ENCODE peak calls at places on chromosomes 7 and 10, in seven cellular contexts. X is DND-41; L is left ventricle myocardium inferior; B is effector memory CD4-positive, alpha-beta T cell; I is left lung; D is K562; F is CD4-positive, CD25-positive, alpha-beta regulatory T cell. U is an unnamed sample.

GRCh38 chr7:125195156-125195555 is 265.5 kb upstream of the POT1 start:
- DNase-seq in X (no peak), L (no peak), B (no peak), I (no peak), D (no peak), F (no peak), U (no peak)

GRCh38 chr10:90579602-90580242 is 278.1 kb downstream of the HTR7 start:
- DNase-seq in X (no peak), L (no peak), B (no peak), I (no peak), D (no peak), F (no peak), U (no peak)

GRCh38 chr10:50866317-50866716 is 19.1 kb downstream of the A1CF start:
- DNase-seq in X (no peak), L (no peak), B (no peak), I (no peak), D (no peak), F (no peak), U (peak; percentile 74)

GRCh38 chr10:93947055-93947454 is 46.7 kb upstream of the PLCE1 start:
- DNase-seq in X (no peak), L (peak; percentile 40), B (no peak), I (no peak), D (no peak), F (no peak), U (no peak)

GRCh38 chr10:60089095-60089494 is 182.7 kb upstream of the CCDC6 start:
- DNase-seq in X (no peak), L (no peak), B (no peak), I (no peak), D (no peak), F (no peak), U (no peak)

GRCh38 chr7:131170440-131171105 is 157.1 kb upstream of the MKLN1 start:
- DNase-seq in X (no peak), L (no peak), B (no peak), I (no peak), D (no peak), F (no peak), U (no peak)

GRCh38 chr10:117004627-117005453 is at the start of gene SHTN1:
- DNase-seq in X (no peak), L (peak; percentile 63), B (no peak), I (peak; percentile 94), D (peak; percentile 85), F (peak; percentile 29), U (peak; percentile 96)

GRCh38 chr10:32489935-32490334 is 44.0 kb downstream of the CCDC7 start:
- DNase-seq in X (no peak), L (no peak), B (no peak), I (no peak), D (no peak), F (no peak), U (no peak)

GRCh38 chr7:10122573-10123100 is 851.0 kb upstream of the PHF14 start:
- DNase-seq in X (no peak), L (peak; percentile 17), B (no peak), I (no peak), D (peak; percentile 9), F (no peak), U (peak; percentile 49)

GRCh38 chr10:70660722-70661121 is 11.6 kb upstream of the ADAMTS14 start:
- DNase-seq in X (no peak), L (no peak), B (no peak), I (no peak), D (peak; percentile 71), F (no peak), U (peak; percentile 12)

GRCh38 chr7:151808296-151809155 is 68.4 kb downstream of the PRKAG2 start:
- DNase-seq in X (no peak), L (no peak), B (no peak), I (peak; percentile 78), D (no peak), F (no peak), U (peak; percentile 82)

GRCh38 chr10:122021421-122021820 is 32.5 kb downstream of the TACC2 start:
- DNase-seq in X (no peak), L (no peak), B (no peak), I (no peak), D (no peak), F (no peak), U (no peak)

GRCh38 chr7:35258891-35259537 is 5.1 kb upstream of the TBX20 start:
- DNase-seq in X (no peak), L (no peak), B (no peak), I (peak; percentile 41), D (no peak), F (no peak), U (no peak)

GRCh38 chr7:75734586-75735047 is 4.1 kb downstream of the HIP1 start:
- DNase-seq in X (no peak), L (no peak), B (no peak), I (no peak), D (peak; percentile 96), F (no peak), U (no peak)

GRCh38 chr10:6211341-6212265 is 8.9 kb downstream of the PFKFB3 start:
- DNase-seq in X (no peak), L (peak; percentile 61), B (no peak), I (no peak), D (no peak), F (no peak), U (no peak)

GRCh38 chr10:24334279-24334922 is 125.5 kb downstream of the KIAA1217 start:
- DNase-seq in X (no peak), L (no peak), B (no peak), I (no peak), D (no peak), F (no peak), U (no peak)

GRCh38 chr7:132251327-132251659 is 325.0 kb downstream of the PLXNA4 start:
- DNase-seq in X (no peak), L (peak; percentile 80), B (no peak), I (peak; percentile 88), D (no peak), F (no peak), U (no peak)

GRCh38 chr10:124601016-124601415 is 139.4 kb downstream of the LHPP start:
- DNase-seq in X (no peak), L (no peak), B (no peak), I (peak; percentile 48), D (no peak), F (no peak), U (no peak)

GRCh38 chr10:124602646-124603365 is 141.2 kb downstream of the LHPP start:
- DNase-seq in X (no peak), L (no peak), B (no peak), I (peak; percentile 72), D (no peak), F (no peak), U (peak; percentile 40)

GRCh38 chr10:124600051-124600880 is 138.6 kb downstream of the LHPP start:
- DNase-seq in X (no peak), L (no peak), B (no peak), I (peak; percentile 52), D (no peak), F (no peak), U (no peak)

GRCh38 chr10:124602121-124602561 is 140.5 kb downstream of the LHPP start:
- DNase-seq in X (no peak), L (no peak), B (no peak), I (peak; percentile 54), D (no peak), F (no peak), U (no peak)

DNA sequence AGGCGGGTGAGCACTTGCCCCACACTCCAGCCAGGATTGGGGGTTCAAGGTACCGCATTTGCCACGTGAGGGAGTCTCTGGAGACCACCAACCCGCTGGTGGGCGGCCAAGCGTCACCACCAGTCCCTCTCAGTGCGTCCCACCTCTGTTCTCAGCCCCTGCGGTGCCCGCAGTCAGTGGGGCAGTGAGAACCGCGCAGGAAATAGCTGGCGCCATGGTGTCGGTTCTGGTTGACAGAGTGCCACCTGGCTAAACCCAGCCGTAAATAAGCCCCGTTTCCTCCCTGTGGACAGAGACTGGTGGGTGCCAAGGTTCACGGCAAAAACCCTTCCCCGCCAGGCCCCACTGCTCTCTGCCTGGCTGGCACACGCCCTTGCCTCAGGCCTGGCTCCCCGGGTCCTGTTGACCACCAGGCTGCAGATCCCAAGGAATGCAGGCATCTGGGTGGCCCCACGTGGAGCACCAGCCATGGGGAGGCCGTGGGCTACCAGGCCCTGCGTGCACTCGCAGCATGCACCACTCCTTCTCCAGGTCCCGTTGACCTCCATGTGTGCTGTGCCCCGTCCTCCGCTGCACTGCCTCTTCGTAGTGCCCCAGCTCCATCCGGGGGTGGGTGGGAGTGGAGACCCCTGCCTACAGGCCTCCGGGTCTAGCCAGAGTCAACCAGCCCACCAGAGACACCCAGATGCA is 140.0 kb downstream of the LHPP start:
- DNase-seq in X (no peak), L (no peak), B (no peak), I (peak; percentile 59), D (no peak), F (no peak), U (no peak)
- H3K4me1 ChIP-seq in X (peaks cover 5% of the 10 kb centered on the region), L (no peaks in the 10 kb centered on the region), B (no peaks in the 10 kb centered on the region), I (peaks cover under 1% of the 10 kb centered on the region), D (no peaks in the 10 kb centered on the region), F (no peaks in the 10 kb centered on the region), U (no peaks in the 10 kb centered on the region)

GRCh38 chr7:73830872-73831655 is at the start of gene CLDN4:
- DNase-seq in X (no peak), L (no peak), B (no peak), I (peak; percentile 90), D (no peak), F (no peak), U (no peak)
- H3K4me1 ChIP-seq in X (peaks cover 9% of the 10 kb centered on the region), L (peaks cover 13% of the 10 kb centered on the region), B (peaks cover 16% of the 10 kb centered on the region), I (peaks cover 29% of the 10 kb centered on the region), D (peaks cover 23% of the 10 kb centered on the region), F (peaks cover 26% of the 10 kb centered on the region), U (peaks cover 3% of the 10 kb centered on the region)

GRCh38 chr7:137987563-137987962 is 14.3 kb downstream of the CREB3L2 start:
- DNase-seq in X (no peak), L (no peak), B (no peak), I (no peak), D (no peak), F (no peak), U (no peak)
- H3K4me1 ChIP-seq in X (no peaks in the 10 kb centered on the region), L (peaks cover 99% of the 10 kb centered on the region), B (peaks cover 4% of the 10 kb centered on the region), I (peaks cover 46% of the 10 kb centered on the region), D (peaks cover 66% of the 10 kb centered on the region), F (peaks cover 10% of the 10 kb centered on the region), U (peaks cover 29% of the 10 kb centered on the region)

GRCh38 chr10:19048479-19048878 is at the start of gene MALRD1:
- DNase-seq in X (no peak), L (no peak), B (no peak), I (no peak), D (no peak), F (no peak), U (no peak)

GRCh38 chr10:19048901-19049300 is 300 bp downstream of the MALRD1 start:
- DNase-seq in X (no peak), L (no peak), B (no peak), I (no peak), D (no peak), F (no peak), U (no peak)

GRCh38 chr10:19043431-19043830 is 5.2 kb upstream of the MALRD1 start:
- DNase-seq in X (no peak), L (no peak), B (no peak), I (no peak), D (no peak), F (no peak), U (no peak)

GRCh38 chr10:19049577-19049976 is 976 bp downstream of the MALRD1 start:
- DNase-seq in X (no peak), L (no peak), B (no peak), I (no peak), D (no peak), F (no peak), U (no peak)

DNA sequence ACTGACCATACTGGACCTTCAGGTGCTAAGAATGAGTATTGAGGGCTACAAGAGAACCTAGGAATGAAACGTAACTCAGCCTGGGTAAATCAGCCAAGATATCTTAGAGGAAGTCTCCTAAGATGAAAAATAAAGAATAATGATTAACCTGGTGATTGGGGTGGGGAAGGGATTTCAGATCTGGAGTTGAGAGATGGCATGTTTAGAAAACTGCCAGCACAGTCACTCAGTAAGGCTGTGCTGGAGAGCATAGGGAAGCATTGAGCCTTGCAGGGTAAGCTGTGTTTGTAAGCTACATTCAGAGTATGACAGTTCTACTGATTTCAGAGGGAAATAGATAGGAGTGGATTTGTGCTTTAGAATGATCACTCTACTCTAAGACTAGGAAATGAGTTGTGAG is 1.9 kb upstream of the MALRD1 start:
- DNase-seq in X (no peak), L (no peak), B (no peak), I (no peak), D (no peak), F (no peak), U (no peak)
- H3K4me1 ChIP-seq in X (no peaks in the 10 kb centered on the region), L (no peaks in the 10 kb centered on the region), B (no peaks in the 10 kb centered on the region), I (no peaks in the 10 kb centered on the region), D (no peaks in the 10 kb centered on the region), F (no peaks in the 10 kb centered on the region), U (no peaks in the 10 kb centered on the region)